ENCODE peak calls at places on chromosomes 2 and 18, in seven cellular contexts. W, E, B, O, D, X and Q are unnamed samples. For H4K20me1 and H3K9me3, the result is how much of the 10 kb centered on the place peaks cover.

GRCh38 chr2:30213326-30213725 is 18.0 kb upstream of the LBH start:
- DNase-seq in W (no peak), E (no peak), X (no peak), D (no peak), O (no peak), B (no peak), Q (no peak)

GRCh38 chr2:99156901-99157300 is 2.1 kb downstream of the LIPT1 start:
- DNase-seq in W (no peak), X (no peak), E (no peak), O (no peak), D (no peak), B (no peak), Q (no peak)

GRCh38 chr2:219042157-219042556 is 841 bp upstream of the CFAP65 start:
- DNase-seq in B (no peak), E (no peak), O (no peak), W (no peak), X (no peak), D (no peak), Q (no peak)

GRCh38 chr2:203549406-203549805 is 14.3 kb upstream of the RAPH1 start:
- DNase-seq in D (peak), E (no peak), O (no peak), X (peak), W (no peak), B (no peak), Q (no peak)

GRCh38 chr2:51789908-51790307 is 758.0 kb upstream of the NRXN1 start:
- DNase-seq in E (no peak), O (no peak), X (peak), D (no peak), B (no peak), W (no peak), Q (no peak)

GRCh38 chr18:31206787-31207381 is 44.2 kb upstream of the DSC1 start:
- DNase-seq in X (peak), O (peak), D (no peak), B (peak), W (peak), E (peak), Q (no peak)

GRCh38 chr2:40564174-40564573 is 112.3 kb upstream of the SLC8A1 start:
- DNase-seq in X (no peak), E (no peak), O (no peak), B (no peak), W (no peak), D (no peak), Q (no peak)

GRCh38 chr2:202035089-202035940 is 1.7 kb downstream of the FZD7 start:
- DNase-seq in D (peak), X (peak), E (peak), W (no peak), B (peak), O (peak), Q (no peak)

GRCh38 chr2:237732790-237733349 is 65.7 kb upstream of the RBM44 start:
- DNase-seq in D (no peak), B (no peak), E (no peak), O (peak), X (no peak), W (no peak), Q (no peak)

GRCh38 chr2:181781082-181781786 is 100.9 kb upstream of the NEUROD1 start:
- DNase-seq in X (no peak), O (no peak), B (no peak), D (no peak), E (no peak), W (peak), Q (no peak)

GRCh38 chr18:70442933-70443332 is 154.1 kb downstream of the SOCS6 start:
- DNase-seq in O (no peak), X (no peak), W (no peak), E (no peak), B (no peak), D (peak), Q (no peak)

GRCh38 chr2:78431241-78431640 is 594.3 kb upstream of the REG3G start:
- DNase-seq in D (no peak), E (no peak), O (peak), W (no peak), B (no peak), X (no peak), Q (no peak)

GRCh38 chr18:32771871-32772499 is 838 bp downstream of the KLHL14 start:
- DNase-seq in D (peak), X (no peak), O (peak), W (no peak), E (peak), B (peak), Q (no peak)

GRCh38 chr2:54494087-54494486 is 38.0 kb downstream of the SPTBN1 start:
- DNase-seq in D (no peak), O (no peak), B (no peak), E (no peak), W (no peak), X (peak), Q (no peak)

GRCh38 chr2:54497738-54498680 is 41.9 kb downstream of the SPTBN1 start:
- DNase-seq in E (peak), X (peak), D (peak), O (peak), W (peak), B (no peak), Q (no peak)

GRCh38 chr2:54500404-54501147 is 44.4 kb downstream of the SPTBN1 start:
- DNase-seq in D (no peak), O (no peak), E (no peak), B (no peak), X (no peak), W (no peak), Q (no peak)

GRCh38 chr2:54499666-54500065 is 43.5 kb downstream of the SPTBN1 start:
- DNase-seq in D (no peak), O (no peak), X (peak), B (no peak), W (no peak), E (no peak), Q (no peak)

GRCh38 chr2:54496920-54497319 is 40.8 kb downstream of the SPTBN1 start:
- DNase-seq in W (no peak), B (no peak), X (no peak), O (no peak), D (no peak), E (no peak), Q (no peak)
- H4K20me1 ChIP-seq in W (under half), B (under half), X (half or more), O (under half), D (under half), E (under half), Q (under half)

GRCh38 chr2:28735511-28735910 is 16.1 kb upstream of the PPP1CB start:
- DNase-seq in X (no peak), O (no peak), B (no peak), D (no peak), W (no peak), E (no peak), Q (no peak)

GRCh38 chr2:28737655-28738054 is 14.0 kb upstream of the PPP1CB start:
- DNase-seq in O (no peak), W (no peak), D (no peak), E (no peak), B (no peak), X (no peak), Q (no peak)

GRCh38 chr2:28730641-28731146 is 20.9 kb upstream of the PPP1CB start:
- DNase-seq in D (no peak), X (no peak), B (no peak), O (no peak), E (no peak), W (no peak), Q (no peak)

GRCh38 chr2:28736034-28736433 is 15.6 kb upstream of the PPP1CB start:
- DNase-seq in E (no peak), W (no peak), X (no peak), D (peak), O (no peak), B (no peak), Q (no peak)
- H3K4me3 ChIP-seq in E (no peak), W (no peak), X (no peak), D (no peak), O (no peak), B (no peak), Q (no peak)

DNA sequence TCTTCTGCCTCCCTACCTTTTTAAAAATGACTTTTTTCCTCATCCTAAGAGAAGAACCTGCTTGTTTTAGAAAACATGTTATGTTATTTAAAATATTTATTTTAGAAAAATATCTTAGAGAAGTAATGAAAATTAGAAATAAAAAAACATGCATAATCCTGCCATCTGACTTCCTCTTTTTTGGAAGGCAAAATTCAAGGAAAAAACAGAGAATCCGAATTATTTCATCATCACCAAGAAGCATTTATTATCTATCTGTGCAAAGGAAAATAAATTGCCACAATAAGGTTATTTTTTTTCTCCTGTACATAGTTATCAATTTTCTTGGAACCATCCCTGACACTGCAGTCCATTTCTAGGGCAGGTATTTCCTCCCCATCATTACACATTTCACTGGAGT is 14.4 kb downstream of the SLC39A6 start:
- DNase-seq in B (no peak), X (no peak), E (no peak), O (no peak), D (no peak), W (no peak), Q (no peak)
- H3K9me3 ChIP-seq in B (under half), X (under half), E (under half), O (under half), D (under half), W (under half), Q (under half)

DNA sequence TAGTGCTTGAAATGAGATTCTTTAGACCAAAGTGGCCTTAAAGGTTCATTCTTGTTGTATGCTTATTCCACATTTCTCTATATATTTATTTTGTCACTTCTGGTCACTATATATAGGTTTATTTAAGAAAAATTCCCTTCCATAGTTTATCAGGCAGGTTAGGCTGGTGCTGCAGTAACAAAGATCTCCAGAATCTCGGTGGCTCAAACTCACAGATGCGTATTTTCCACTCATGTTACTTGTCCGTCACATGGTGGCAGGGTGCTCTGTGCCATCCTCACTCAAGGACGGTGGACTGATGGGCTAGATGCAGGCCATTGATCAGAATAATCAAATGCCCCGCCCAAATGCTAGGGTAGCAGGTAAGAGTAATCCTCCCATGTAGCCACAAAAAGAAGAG is 19.8 kb downstream of the SPTBN1 start:
- DNase-seq in D (no peak), W (no peak), E (no peak), X (no peak), O (no peak), B (no peak), Q (no peak)
- H4K20me1 ChIP-seq in D (under half), W (under half), E (under half), X (half or more), O (under half), B (under half), Q (under half)

GRCh38 chr2:176003958-176004357 is 1.9 kb upstream of the LNPK start:
- DNase-seq in W (no peak), B (no peak), D (no peak), E (no peak), O (no peak), X (no peak), Q (no peak)
- H3K4me3 ChIP-seq in W (no peak), B (no peak), D (no peak), E (peak), O (no peak), X (no peak), Q (no peak)

GRCh38 chr2:69271831-69272257 is 115.2 kb downstream of the GFPT1 start:
- DNase-seq in B (no peak), W (no peak), D (peak), E (no peak), O (no peak), X (peak), Q (no peak)

GRCh38 chr2:69272803-69273471 is 114.1 kb downstream of the GFPT1 start:
- DNase-seq in W (no peak), O (peak), B (no peak), X (peak), D (no peak), E (peak), Q (no peak)

GRCh38 chr2:69269330-69269729 is 117.7 kb downstream of the GFPT1 start:
- DNase-seq in D (no peak), W (no peak), X (no peak), O (no peak), B (no peak), E (no peak), Q (no peak)
- H3K9me3 ChIP-seq in D (under half), W (under half), X (under half), O (under half), B (under half), E (under half), Q (under half)

GRCh38 chr2:142933916-142934315 is 56.5 kb downstream of the KYNU start:
- DNase-seq in E (no peak), O (no peak), X (no peak), W (no peak), D (no peak), B (no peak), Q (no peak)

GRCh38 chr2:142938240-142938639 is 60.8 kb downstream of the KYNU start:
- DNase-seq in X (no peak), W (no peak), B (no peak), D (no peak), E (no peak), O (no peak), Q (no peak)

GRCh38 chr2:142935563-142936089 is 58.2 kb downstream of the KYNU start:
- DNase-seq in O (no peak), B (no peak), D (no peak), X (no peak), E (no peak), W (no peak), Q (no peak)

GRCh38 chr2:142937347-142937746 is 59.9 kb downstream of the KYNU start:
- DNase-seq in E (no peak), B (no peak), D (peak), O (no peak), W (no peak), X (no peak), Q (no peak)

GRCh38 chr2:142936629-142937028 is 59.2 kb downstream of the KYNU start:
- DNase-seq in O (no peak), D (no peak), E (no peak), X (no peak), B (no peak), W (no peak), Q (no peak)
- H4K20me1 ChIP-seq in O (under half), D (under half), E (under half), X (under half), B (under half), W (under half), Q (under half)

DNA sequence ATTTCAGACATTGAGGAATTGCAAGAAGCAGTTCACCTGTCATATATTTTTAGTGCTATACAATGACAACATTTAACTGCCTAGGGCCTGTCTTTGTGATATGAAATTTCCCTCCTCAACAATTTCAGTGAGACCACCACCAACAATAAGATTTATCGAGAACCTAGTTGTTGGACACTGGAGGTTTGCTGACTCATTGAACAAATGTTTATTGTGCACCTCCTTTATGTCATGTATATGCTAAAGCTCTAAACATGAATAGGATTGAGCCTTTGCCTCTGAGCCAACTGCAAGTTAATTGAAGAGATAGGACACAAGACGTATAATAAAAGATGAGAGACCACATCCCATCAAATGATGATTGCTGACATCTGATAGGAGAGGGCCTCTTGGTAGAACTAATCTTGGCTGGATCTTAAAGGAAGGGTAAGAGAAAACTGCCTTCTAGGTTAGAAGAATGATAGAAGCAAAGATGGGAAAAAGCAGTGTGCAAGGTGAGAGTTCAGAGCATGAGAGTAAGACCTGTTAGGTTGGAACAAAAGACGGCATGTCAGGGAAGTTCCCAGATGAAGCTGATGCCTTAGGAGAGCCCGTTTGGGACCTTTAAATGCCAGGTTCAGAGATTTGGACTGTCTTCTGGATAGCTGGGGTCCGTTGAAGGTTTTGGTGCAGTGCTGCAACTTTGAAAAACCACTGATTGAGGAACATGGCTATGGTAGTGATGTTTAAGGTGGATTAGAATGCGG is 133.1 kb upstream of the EML6 start:
- DNase-seq in W (no peak), O (no peak), D (no peak), B (no peak), E (no peak), X (no peak), Q (no peak)
- H3K4me3 ChIP-seq in W (no peak), O (no peak), D (no peak), B (no peak), E (no peak), X (no peak), Q (no peak)

DNA sequence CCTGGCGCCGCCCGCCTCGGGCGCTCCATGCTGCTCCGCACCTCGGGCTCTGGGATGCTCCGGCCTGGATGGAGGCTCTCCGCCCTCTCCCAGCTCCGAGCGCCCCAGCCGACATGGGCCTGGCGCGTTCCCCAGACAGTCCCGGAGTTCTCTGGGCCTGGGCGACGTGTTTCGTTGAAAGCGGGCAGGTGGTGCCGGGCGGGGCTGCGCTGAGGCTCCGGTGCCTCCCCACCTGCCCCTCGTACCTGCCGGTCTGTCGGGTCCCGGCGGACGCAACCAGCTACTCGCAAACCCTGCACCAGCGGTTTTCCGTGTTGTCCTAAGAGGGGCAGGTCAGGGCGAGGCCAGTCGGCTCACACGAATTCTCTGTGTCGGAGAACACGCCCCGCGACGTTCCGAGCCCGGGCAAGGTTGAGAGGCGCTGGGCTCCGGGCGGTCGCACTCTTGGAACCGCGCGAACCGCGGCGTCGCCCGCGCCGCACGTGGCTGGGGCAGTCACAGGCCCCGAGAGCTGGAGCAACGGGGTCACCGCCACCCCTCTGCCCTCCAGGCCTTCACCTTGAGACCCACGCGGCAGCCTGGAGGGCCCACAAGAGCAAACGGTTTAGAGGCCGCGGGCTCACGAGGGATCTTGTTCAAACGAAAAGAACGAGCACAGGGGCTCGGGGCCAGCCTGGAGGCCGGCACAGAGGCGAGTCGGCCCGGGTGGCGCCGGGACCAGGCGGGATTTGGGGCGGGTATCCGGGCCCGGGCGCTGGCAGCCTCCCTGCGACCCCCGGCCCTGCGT is 4.2 kb upstream of the SIX2 start:
- DNase-seq in O (peak), D (peak), W (no peak), X (no peak), B (peak), E (no peak), Q (no peak)
- H3K9me3 ChIP-seq in O (under half), D (under half), W (under half), X (under half), B (under half), E (under half), Q (under half)